ENCODE peak calls at places on chromosomes 1 and 21, in five cellular contexts. One of them, this sample, is unnamed. For H3K9me3, the result is how much of the 10 kb centered on the place peaks cover.

GRCh38 chr1:2355408-2356261 is 35.7 kb downstream of the MORN1 start:
- DNase-seq in IMR-90: no peak
- DNase-seq in heart left ventricle: no peak
- DNase-seq in A549: no peak
- DNase-seq in left lung: no peak
- DNase-seq in this sample: no peak

GRCh38 chr1:27341525-27342252 is at the start of gene SYTL1:
- DNase-seq in left lung: peak
- DNase-seq in IMR-90: peak
- DNase-seq in A549: peak
- DNase-seq in heart left ventricle: no peak
- DNase-seq in this sample: peak

GRCh38 chr1:114745351-114745750 is 12.4 kb downstream of the CSDE1 start:
- DNase-seq in left lung: no peak
- DNase-seq in A549: no peak
- DNase-seq in IMR-90: peak
- DNase-seq in heart left ventricle: no peak
- DNase-seq in this sample: no peak

GRCh38 chr1:98278055-98278454 is 357.2 kb upstream of the DPYD start:
- DNase-seq in heart left ventricle: no peak
- DNase-seq in left lung: no peak
- DNase-seq in IMR-90: no peak
- DNase-seq in A549: peak
- DNase-seq in this sample: no peak

GRCh38 chr1:200960236-200960947 is 63.1 kb downstream of the KIF21B start:
- DNase-seq in left lung: no peak
- DNase-seq in A549: no peak
- DNase-seq in IMR-90: no peak
- DNase-seq in heart left ventricle: no peak
- DNase-seq in this sample: peak

GRCh38 chr1:233252436-233252835 is 43.1 kb downstream of the PCNX2 start:
- DNase-seq in A549: no peak
- DNase-seq in heart left ventricle: peak
- DNase-seq in IMR-90: no peak
- DNase-seq in left lung: no peak
- DNase-seq in this sample: no peak

GRCh38 chr1:52752427-52752826 is 26.2 kb downstream of the ZYG11B start:
- DNase-seq in left lung: no peak
- DNase-seq in A549: no peak
- DNase-seq in IMR-90: peak
- DNase-seq in heart left ventricle: no peak
- DNase-seq in this sample: no peak

GRCh38 chr1:169483500-169483966 is 2.2 kb downstream of the SLC19A2 start:
- DNase-seq in left lung: peak
- DNase-seq in A549: no peak
- DNase-seq in heart left ventricle: peak
- DNase-seq in IMR-90: peak
- DNase-seq in this sample: no peak

GRCh38 chr1:61839702-61840101 is 97.4 kb downstream of the PATJ start:
- DNase-seq in heart left ventricle: no peak
- DNase-seq in left lung: no peak
- DNase-seq in IMR-90: peak
- DNase-seq in A549: no peak
- DNase-seq in this sample: no peak

GRCh38 chr1:231517076-231517475 is 11.4 kb upstream of the TSNAX start:
- DNase-seq in A549: no peak
- DNase-seq in left lung: no peak
- DNase-seq in IMR-90: no peak
- DNase-seq in heart left ventricle: no peak
- DNase-seq in this sample: no peak

GRCh38 chr1:75134939-75135828 is 996 bp downstream of the LHX8 start:
- DNase-seq in left lung: no peak
- DNase-seq in A549: peak
- DNase-seq in heart left ventricle: no peak
- DNase-seq in IMR-90: peak
- DNase-seq in this sample: no peak

GRCh38 chr21:42437786-42438185 is 34.1 kb downstream of the UBASH3A start:
- DNase-seq in heart left ventricle: no peak
- DNase-seq in left lung: no peak
- DNase-seq in A549: no peak
- DNase-seq in IMR-90: peak
- DNase-seq in this sample: no peak

GRCh38 chr1:35442737-35443136 is 114.5 kb downstream of the KIAA0319L start:
- DNase-seq in A549: no peak
- DNase-seq in IMR-90: peak
- DNase-seq in left lung: no peak
- DNase-seq in heart left ventricle: no peak
- DNase-seq in this sample: no peak

GRCh38 chr1:175788586-175789252 is 45.3 kb upstream of the TNR start:
- DNase-seq in IMR-90: no peak
- DNase-seq in A549: no peak
- DNase-seq in left lung: no peak
- DNase-seq in heart left ventricle: no peak
- DNase-seq in this sample: no peak

GRCh38 chr1:248828845-248829244 is 3.1 kb upstream of the SH3BP5L start:
- DNase-seq in heart left ventricle: no peak
- DNase-seq in IMR-90: peak
- DNase-seq in left lung: no peak
- DNase-seq in A549: peak
- DNase-seq in this sample: no peak

GRCh38 chr1:210143465-210144062 is 89.0 kb upstream of the SERTAD4 start:
- DNase-seq in A549: peak
- DNase-seq in left lung: peak
- DNase-seq in IMR-90: peak
- DNase-seq in heart left ventricle: peak
- DNase-seq in this sample: peak

GRCh38 chr1:59671953-59672305 is 142.8 kb upstream of the HOOK1 start:
- DNase-seq in IMR-90: no peak
- DNase-seq in A549: no peak
- DNase-seq in heart left ventricle: no peak
- DNase-seq in left lung: no peak
- DNase-seq in this sample: no peak

GRCh38 chr1:7705048-7705907 is 65.8 kb upstream of the VAMP3 start:
- DNase-seq in heart left ventricle: peak
- DNase-seq in A549: no peak
- DNase-seq in left lung: peak
- DNase-seq in IMR-90: no peak
- DNase-seq in this sample: peak

GRCh38 chr1:225866061-225866844 is 15.9 kb downstream of the TMEM63A start:
- DNase-seq in A549: no peak
- DNase-seq in IMR-90: peak
- DNase-seq in heart left ventricle: no peak
- DNase-seq in left lung: no peak
- DNase-seq in this sample: no peak

GRCh38 chr1:16117369-16117768 is 38.5 kb downstream of the EPHA2 start:
- DNase-seq in left lung: no peak
- DNase-seq in A549: no peak
- DNase-seq in heart left ventricle: no peak
- DNase-seq in IMR-90: no peak
- DNase-seq in this sample: no peak

GRCh38 chr1:229199261-229199850 is 71.6 kb upstream of the RAB4A start:
- DNase-seq in IMR-90: no peak
- DNase-seq in left lung: no peak
- DNase-seq in A549: no peak
- DNase-seq in heart left ventricle: no peak
- DNase-seq in this sample: no peak

GRCh38 chr1:72837781-72838180 is 555.4 kb upstream of the NEGR1 start:
- DNase-seq in left lung: no peak
- DNase-seq in heart left ventricle: no peak
- DNase-seq in IMR-90: no peak
- DNase-seq in A549: no peak
- DNase-seq in this sample: no peak

GRCh38 chr1:107225706-107226105 is 84.9 kb downstream of the NTNG1 start:
- DNase-seq in left lung: no peak
- DNase-seq in IMR-90: no peak
- DNase-seq in heart left ventricle: no peak
- DNase-seq in A549: no peak
- DNase-seq in this sample: no peak

DNA sequence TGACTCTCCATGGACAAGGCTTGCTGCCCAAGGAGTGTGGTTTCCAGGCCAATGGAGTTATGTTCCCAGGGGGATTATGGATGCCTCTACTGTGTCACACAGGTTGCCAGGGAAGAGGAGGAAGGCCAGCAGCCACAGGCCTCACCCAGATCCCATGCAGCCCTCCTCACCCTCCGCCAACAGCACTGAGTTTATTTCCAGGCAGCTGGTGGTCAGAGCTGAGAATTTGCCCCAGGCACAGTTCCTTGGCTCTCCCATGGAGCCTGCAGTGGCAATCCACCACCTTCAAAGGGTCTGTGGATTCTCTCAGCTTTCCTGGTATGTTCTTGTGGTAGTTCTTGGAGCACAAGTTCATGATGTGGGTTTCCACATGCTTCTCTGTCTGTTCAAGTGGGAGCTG is 79.2 kb downstream of the NTNG1 start:
- DNase-seq in A549: no peak
- DNase-seq in heart left ventricle: no peak
- DNase-seq in left lung: no peak
- DNase-seq in IMR-90: no peak
- DNase-seq in this sample: no peak
- H3K9me3 ChIP-seq in A549: under half
- H3K9me3 ChIP-seq in heart left ventricle: under half
- H3K9me3 ChIP-seq in left lung: under half
- H3K9me3 ChIP-seq in IMR-90: under half
- H3K9me3 ChIP-seq in this sample: under half

GRCh38 chr1:91789273-91789997 is 96.5 kb downstream of the TGFBR3 start:
- DNase-seq in heart left ventricle: no peak
- DNase-seq in A549: no peak
- DNase-seq in IMR-90: no peak
- DNase-seq in left lung: no peak
- DNase-seq in this sample: no peak
- H3K27ac ChIP-seq in heart left ventricle: no peak
- H3K27ac ChIP-seq in A549: no peak
- H3K27ac ChIP-seq in IMR-90: no peak
- H3K27ac ChIP-seq in left lung: no peak
- H3K27ac ChIP-seq in this sample: no peak

DNA sequence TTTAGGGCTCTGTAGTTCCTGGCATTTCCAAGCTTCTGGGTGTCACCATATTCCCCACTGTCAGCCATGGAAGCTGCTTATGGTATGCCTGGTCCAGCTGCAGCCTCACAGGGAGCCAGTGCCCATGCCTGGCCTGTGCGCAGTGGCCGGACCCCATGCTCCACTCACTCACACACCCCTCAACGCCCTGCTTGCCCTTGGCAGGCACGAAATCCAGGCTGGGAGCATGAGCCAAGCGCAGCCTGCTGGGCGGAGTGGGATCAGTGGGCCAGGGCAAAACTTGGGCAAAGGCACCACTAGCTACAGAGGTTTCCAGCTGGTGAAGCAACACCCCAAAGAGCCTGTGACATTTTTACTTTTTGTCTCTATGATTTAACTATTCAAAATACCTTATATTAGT is 520.4 kb downstream of the RWDD3 start:
- DNase-seq in heart left ventricle: no peak
- DNase-seq in A549: no peak
- DNase-seq in IMR-90: no peak
- DNase-seq in left lung: no peak
- DNase-seq in this sample: no peak
- H3K9me3 ChIP-seq in heart left ventricle: under half
- H3K9me3 ChIP-seq in A549: under half
- H3K9me3 ChIP-seq in IMR-90: under half
- H3K9me3 ChIP-seq in left lung: half or more
- H3K9me3 ChIP-seq in this sample: under half

GRCh38 chr1:13893456-13893855 is 193.5 kb downstream of the PRDM2 start:
- DNase-seq in IMR-90: no peak
- DNase-seq in A549: no peak
- DNase-seq in left lung: no peak
- DNase-seq in heart left ventricle: no peak
- DNase-seq in this sample: no peak
- H3K27ac ChIP-seq in IMR-90: no peak
- H3K27ac ChIP-seq in A549: no peak
- H3K27ac ChIP-seq in left lung: no peak
- H3K27ac ChIP-seq in heart left ventricle: no peak
- H3K27ac ChIP-seq in this sample: no peak

DNA sequence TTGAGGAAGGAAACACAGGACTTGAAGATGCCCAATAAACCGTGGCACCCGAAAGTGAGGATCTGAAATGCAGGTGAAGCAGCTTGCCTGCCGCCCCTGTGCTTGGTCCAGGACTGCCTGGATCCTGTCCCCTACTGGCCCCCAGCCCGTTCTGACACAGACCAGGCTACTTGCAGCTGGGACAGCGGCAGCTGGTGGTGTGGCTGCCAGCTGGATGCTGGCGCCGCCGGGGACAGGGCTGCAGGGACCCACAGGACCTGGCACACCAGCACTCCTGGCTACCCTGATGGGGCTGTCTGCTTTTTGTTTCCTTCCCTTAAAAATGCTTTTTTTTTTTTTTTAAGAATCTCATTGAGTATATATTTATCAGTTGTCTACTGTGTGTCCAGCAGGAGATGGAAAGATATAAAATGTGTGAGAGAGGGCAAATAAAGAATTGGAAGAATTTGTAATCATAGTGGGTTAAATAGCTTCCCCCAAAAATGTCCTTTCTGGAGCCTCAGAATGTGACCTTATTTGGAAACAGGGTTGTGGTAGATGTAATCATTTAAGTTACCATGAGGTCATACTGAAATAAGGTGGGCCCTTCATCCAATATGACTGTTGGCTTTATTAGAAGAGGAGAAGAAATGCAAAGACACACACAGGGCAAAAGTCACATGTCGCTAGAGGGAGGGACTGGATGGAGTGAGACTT is 165.6 kb downstream of the DSCAM start:
- DNase-seq in A549: no peak
- DNase-seq in left lung: no peak
- DNase-seq in IMR-90: no peak
- DNase-seq in heart left ventricle: peak
- DNase-seq in this sample: no peak
- H3K9me3 ChIP-seq in A549: under half
- H3K9me3 ChIP-seq in left lung: under half
- H3K9me3 ChIP-seq in IMR-90: under half
- H3K9me3 ChIP-seq in heart left ventricle: under half
- H3K9me3 ChIP-seq in this sample: under half

GRCh38 chr1:42333662-42334239 is 1.3 kb downstream of the FOXJ3 start:
- DNase-seq in A549: no peak
- DNase-seq in left lung: no peak
- DNase-seq in IMR-90: peak
- DNase-seq in heart left ventricle: no peak
- DNase-seq in this sample: no peak
- H3K27ac ChIP-seq in A549: peak
- H3K27ac ChIP-seq in left lung: peak
- H3K27ac ChIP-seq in IMR-90: peak
- H3K27ac ChIP-seq in heart left ventricle: peak
- H3K27ac ChIP-seq in this sample: peak

DNA sequence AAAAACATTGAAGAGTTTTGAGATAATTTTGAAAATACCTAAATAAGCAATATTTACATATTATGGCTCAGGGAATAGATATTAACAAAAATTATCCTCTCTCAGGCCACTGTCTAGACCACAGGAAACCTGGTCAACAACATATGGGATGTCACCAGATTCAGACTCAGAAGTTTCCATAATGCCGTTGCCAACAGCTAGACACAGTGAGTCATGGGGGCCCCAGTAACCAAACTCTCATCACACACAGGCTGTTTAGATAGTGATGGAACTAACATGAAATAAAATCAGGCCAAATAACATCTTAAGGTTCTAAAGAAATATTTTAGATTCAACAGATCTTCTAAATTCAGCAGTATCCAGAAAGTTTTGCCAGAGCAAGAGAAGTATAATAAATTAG is 681.7 kb upstream of the ADAMTS5 start:
- DNase-seq in heart left ventricle: no peak
- DNase-seq in A549: no peak
- DNase-seq in IMR-90: peak
- DNase-seq in left lung: no peak
- DNase-seq in this sample: no peak
- H3K9me3 ChIP-seq in heart left ventricle: under half
- H3K9me3 ChIP-seq in A549: under half
- H3K9me3 ChIP-seq in IMR-90: under half
- H3K9me3 ChIP-seq in left lung: under half
- H3K9me3 ChIP-seq in this sample: under half

GRCh38 chr1:156608036-156608674 is 6.9 kb upstream of the GPATCH4 start:
- DNase-seq in A549: peak
- DNase-seq in left lung: no peak
- DNase-seq in IMR-90: peak
- DNase-seq in heart left ventricle: peak
- DNase-seq in this sample: peak
- H3K27ac ChIP-seq in A549: peak
- H3K27ac ChIP-seq in left lung: no peak
- H3K27ac ChIP-seq in IMR-90: no peak
- H3K27ac ChIP-seq in heart left ventricle: no peak
- H3K27ac ChIP-seq in this sample: no peak

This sample was measured in upper lobe of right lung.